ENCODE peak calls at places on chromosomes 11 and 22, in eight cellular contexts. Y is mucosa of descending colon, B is brain microvascular endothelial cell, W is astrocyte, U is WERI-Rb-1, M is WTC11, F is thoracic aorta, J is tibial nerve. S is an unnamed sample.

GRCh38 chr11:43819926-43820325 is 60.7 kb upstream of the ALKBH3 start:
- DNase-seq in J (no peak), F (no peak), W (no peak), U (no peak), M (no peak), Y (no peak), B (no peak), S (no peak)

GRCh38 chr11:100876826-100877545 is 189.9 kb downstream of the ARHGAP42 start:
- DNase-seq in J (no peak), Y (no peak), U (no peak), B (peak; percentile 94), W (peak; percentile 98), F (no peak), M (no peak), S (no peak)

GRCh38 chr11:40388097-40388818 is 1071.2 kb downstream of the LRRC4C start:
- DNase-seq in U (no peak), J (no peak), W (peak; percentile 54), B (no peak), Y (no peak), M (no peak), F (no peak), S (no peak)

GRCh38 chr11:17014321-17014773 is at the start of gene PLEKHA7:
- DNase-seq in F (no peak), U (peak; percentile 45), J (no peak), Y (peak; percentile 76), W (no peak), B (no peak), M (peak; percentile 37), S (no peak)

GRCh38 chr11:132913295-132913694 is 619.0 kb downstream of the OPCML start:
- DNase-seq in Y (no peak), J (no peak), F (no peak), M (no peak), U (no peak), B (no peak), W (no peak), S (no peak)

GRCh38 chr22:45969414-45969799 is 7.6 kb downstream of the WNT7B start:
- DNase-seq in B (no peak), M (no peak), U (peak; percentile 46), F (no peak), J (no peak), W (peak; percentile 62), Y (no peak), S (no peak)

GRCh38 chr11:75413864-75414263 is 14.5 kb downstream of the RPS3 start:
- DNase-seq in W (no peak), F (no peak), J (no peak), U (no peak), Y (no peak), M (no peak), B (no peak), S (no peak)

GRCh38 chr11:123707206-123707605 is 34.3 kb downstream of the ZNF202 start:
- DNase-seq in F (no peak), W (no peak), Y (no peak), M (no peak), B (no peak), U (no peak), J (no peak), S (no peak)

GRCh38 chr11:65452806-65453490 is 30.4 kb downstream of the NEAT1 start:
- DNase-seq in W (peak; percentile 72), F (no peak), U (no peak), M (no peak), B (peak; percentile 60), J (no peak), Y (no peak), S (peak; percentile 49)

GRCh38 chr11:108559904-108560303 is 33.7 kb downstream of the EXPH5 start:
- DNase-seq in Y (no peak), J (no peak), U (no peak), W (peak; percentile 86), M (no peak), B (peak; percentile 61), F (no peak), S (no peak)

GRCh38 chr11:133718831-133719230 is 126.5 kb downstream of the SPATA19 start:
- DNase-seq in W (no peak), U (no peak), B (no peak), Y (no peak), F (no peak), J (no peak), M (no peak), S (no peak)

GRCh38 chr11:3159296-3160190 is 5.6 kb downstream of the OSBPL5 start:
- DNase-seq in F (no peak), J (peak; percentile 65), B (no peak), M (peak; percentile 37), W (no peak), U (no peak), Y (peak; percentile 60), S (peak; percentile 41)

GRCh38 chr11:75468534-75469340 is 35.7 kb upstream of the KLHL35 start:
- DNase-seq in Y (no peak), M (no peak), U (peak; percentile 66), B (peak; percentile 72), J (peak; percentile 81), W (peak; percentile 73), F (peak; percentile 17), S (no peak)

GRCh38 chr11:70108250-70108649 is 30.1 kb downstream of the ANO1 start:
- DNase-seq in B (peak; percentile 6), Y (no peak), M (no peak), F (no peak), U (no peak), W (peak; percentile 76), J (no peak), S (no peak)

GRCh38 chr11:18254781-18255361 is 6.4 kb upstream of the SAA2 start:
- DNase-seq in F (no peak), W (no peak), U (no peak), J (no peak), M (no peak), Y (no peak), B (no peak), S (no peak)

GRCh38 chr11:28346721-28347120 is 238.5 kb downstream of the METTL15 start:
- DNase-seq in M (no peak), W (peak; percentile 41), U (no peak), F (no peak), B (no peak), Y (no peak), J (no peak), S (no peak)

GRCh38 chr11:63534895-63535461 is 1.6 kb upstream of the PLAAT4 start:
- DNase-seq in W (no peak), Y (no peak), J (no peak), F (no peak), U (no peak), B (no peak), M (no peak), S (no peak)

GRCh38 chr11:34243620-34244493 is 114.0 kb downstream of the ABTB2 start:
- DNase-seq in M (no peak), U (peak; percentile 36), J (no peak), B (peak; percentile 69), F (no peak), Y (peak; percentile 71), W (peak; percentile 82), S (no peak)

GRCh38 chr11:69640995-69641581 is at the start of gene CCND1:
- DNase-seq in M (peak; percentile 82), J (peak; percentile 32), F (peak; percentile 34), Y (peak; percentile 83), W (peak; percentile 87), B (peak; percentile 90), U (peak; percentile 53), S (no peak)

GRCh38 chr11:67634366-67635230 is 4.9 kb upstream of the NUDT8 start:
- DNase-seq in B (no peak), W (no peak), J (no peak), M (peak; percentile 14), U (no peak), F (no peak), Y (peak; percentile 79), S (peak; percentile 44)

GRCh38 chr11:102683277-102683676 is 22.3 kb downstream of the MMP27 start:
- DNase-seq in F (no peak), W (no peak), J (no peak), Y (no peak), B (no peak), M (no peak), U (no peak), S (no peak)

DNA sequence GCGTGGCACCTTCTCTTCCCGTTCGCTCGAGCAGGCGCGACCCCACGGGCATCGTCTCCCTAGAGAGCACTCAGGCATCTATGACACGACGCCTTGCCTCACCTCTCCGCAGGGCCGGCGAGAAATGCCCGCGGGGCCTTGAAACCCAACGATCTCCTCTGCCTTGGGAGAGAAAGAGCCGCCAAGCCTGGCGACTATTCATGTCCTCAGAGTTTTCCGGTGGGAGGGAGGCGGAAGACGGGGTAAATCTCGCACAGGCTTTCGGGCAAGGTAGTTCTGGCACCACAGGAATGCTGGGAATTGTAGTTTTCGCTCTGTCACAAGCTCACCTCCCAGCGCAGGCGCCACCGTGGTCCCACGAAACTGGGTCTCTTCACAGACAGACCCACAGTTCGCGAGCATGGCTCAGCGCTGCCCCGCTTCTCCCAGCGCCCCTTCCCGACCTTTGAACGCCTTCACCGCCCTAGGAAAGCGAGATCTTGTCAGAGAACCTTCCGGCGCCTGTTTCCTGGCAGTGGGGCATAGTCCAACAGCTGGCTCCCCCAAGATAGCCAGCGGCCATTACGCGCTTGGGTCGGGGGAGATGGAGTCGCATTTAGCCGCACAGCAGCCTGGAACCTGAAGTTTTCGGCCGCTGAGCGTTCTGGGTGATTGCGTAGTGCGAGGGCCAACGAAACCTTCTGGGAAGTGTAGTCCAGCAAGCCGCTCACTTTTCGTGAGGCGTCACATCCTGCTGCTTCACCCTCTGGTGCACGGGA is at the start of gene CCDC90B:
- DNase-seq in Y (peak; percentile 94), J (peak; percentile 94), B (peak; percentile 97), F (peak; percentile 89), W (peak; percentile 97), U (peak; percentile 97), M (peak; percentile 94), S (peak; percentile 93)
- TF ChIP-seq CTCF in Y (no peak), J (peak; percentile 26), B (peak; percentile 28), F (no peak), W (no peak), U (peak; percentile 27), M (no peak), S (no peak)

GRCh38 chr11:975824-976223 is 50.2 kb downstream of the AP2A2 start:
- DNase-seq in W (peak; percentile 10), B (peak; percentile 22), U (peak; percentile 39), Y (no peak), F (no peak), M (peak; percentile 72), J (no peak), S (no peak)
- TF ChIP-seq CTCF in W (no peak), B (peak; percentile 53), U (peak; percentile 58), Y (no peak), F (no peak), M (no peak), J (no peak), S (no peak)

DNA sequence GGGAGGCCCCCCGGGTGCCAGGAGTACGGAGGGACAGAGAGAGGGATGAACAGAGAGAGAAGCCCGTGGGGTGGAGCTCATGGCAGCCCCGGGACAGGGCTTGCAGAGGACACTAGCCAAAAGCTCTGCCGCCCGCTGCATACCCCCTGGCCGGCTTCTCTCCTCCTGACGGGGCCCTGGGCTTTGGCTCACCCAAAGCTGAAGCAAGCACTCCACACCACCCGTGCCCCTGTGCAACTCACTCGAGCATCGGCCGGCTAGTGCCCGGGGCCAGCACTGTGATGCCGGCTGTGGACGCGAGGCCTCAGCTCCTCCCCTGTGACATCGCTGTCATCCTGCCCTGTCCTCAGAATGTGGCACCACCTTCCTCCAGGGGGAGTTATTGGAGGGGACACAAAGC is 429.6 kb downstream of the BRD1 start:
- DNase-seq in J (no peak), B (no peak), M (no peak), F (no peak), W (no peak), Y (no peak), U (no peak), S (no peak)
- TF ChIP-seq CTCF in J (no peak), B (no peak), M (no peak), F (no peak), W (no peak), Y (no peak), U (no peak), S (no peak)

GRCh38 chr22:22821340-22821739 is 66.3 kb upstream of the IGLL5 start:
- DNase-seq in B (no peak), W (no peak), U (no peak), Y (no peak), M (no peak), J (no peak), F (no peak), S (no peak)
- TF ChIP-seq CTCF in B (no peak), W (no peak), U (no peak), Y (no peak), M (no peak), J (no peak), F (no peak), S (no peak)